ENCODE peak calls at places on chromosomes 13 and 19, in four cellular contexts. Q is HepG2, H is GM12878, W is K562. X is an unnamed sample.

GRCh38 chr13:28204690-28205443 is 66.5 kb downstream of the PAN3 start:
- DNase-seq in W (no peak), Q (peak; percentile 5), H (peak; percentile 13), X (no peak)

GRCh38 chr19:55086730-55087541 is 11.3 kb downstream of the EPS8L1 start:
- DNase-seq in Q (no peak), H (no peak), W (no peak), X (peak; percentile 100)

GRCh38 chr19:8526345-8527062 is 12.5 kb upstream of the ZNF414 start:
- DNase-seq in Q (peak; percentile 87), H (no peak), W (peak; percentile 92), X (peak; percentile 97)

GRCh38 chr13:97307882-97308624 is 85.9 kb downstream of the MBNL2 start:
- DNase-seq in H (no peak), Q (peak; percentile 81), W (no peak), X (peak; percentile 38)

GRCh38 chr13:44899967-44900366 is 89.3 kb downstream of the NUFIP1 start:
- DNase-seq in Q (no peak), H (no peak), W (peak; percentile 7), X (no peak)

GRCh38 chr13:43961909-43962308 is 82.2 kb downstream of the LACC1 start:
- DNase-seq in H (no peak), Q (no peak), W (no peak), X (no peak)

GRCh38 chr13:61111529-61111928 is 304.1 kb downstream of the PCDH20 start:
- DNase-seq in Q (no peak), H (no peak), W (no peak), X (no peak)

GRCh38 chr13:109368230-109368629 is 418.2 kb downstream of the IRS2 start:
- DNase-seq in Q (no peak), W (no peak), H (no peak), X (no peak)

GRCh38 chr13:89982406-89983085 is 1364.9 kb upstream of the MIR17HG start:
- DNase-seq in H (no peak), Q (no peak), W (no peak), X (no peak)

GRCh38 chr13:42777476-42777875 is 3.9 kb upstream of the FAM216B start:
- DNase-seq in H (no peak), Q (no peak), W (no peak), X (no peak)

GRCh38 chr13:25847145-25847544 is 204.7 kb downstream of the SHISA2 start:
- DNase-seq in H (peak; percentile 21), Q (no peak), W (no peak), X (no peak)

GRCh38 chr19:45514376-45515051 is 7.2 kb downstream of the VASP start:
- DNase-seq in Q (peak; percentile 95), W (no peak), H (no peak), X (no peak)

GRCh38 chr19:3658823-3659745 is 32.5 kb upstream of the CACTIN start:
- DNase-seq in W (no peak), Q (no peak), H (no peak), X (no peak)

GRCh38 chr13:38866649-38867048 is 124.0 kb downstream of the STOML3 start:
- DNase-seq in H (no peak), W (peak; percentile 6), Q (peak; percentile 5), X (no peak)

GRCh38 chr19:1856698-1857603 is 6.4 kb downstream of the KLF16 start:
- DNase-seq in Q (peak; percentile 77), H (no peak), W (peak; percentile 95), X (peak; percentile 87)

GRCh38 chr13:84588023-84588422 is 705.7 kb upstream of the SLITRK1 start:
- DNase-seq in W (no peak), H (no peak), Q (no peak), X (no peak)

GRCh38 chr19:31529121-31529520 is 179.9 kb upstream of the TSHZ3 start:
- DNase-seq in Q (no peak), W (no peak), H (no peak), X (no peak)

GRCh38 chr19:31527443-31527842 is 178.2 kb upstream of the TSHZ3 start:
- DNase-seq in W (no peak), Q (no peak), H (no peak), X (no peak)

GRCh38 chr19:31520633-31521032 is 171.4 kb upstream of the TSHZ3 start:
- DNase-seq in H (no peak), W (no peak), Q (no peak), X (no peak)

GRCh38 chr19:31528261-31528660 is 179.0 kb upstream of the TSHZ3 start:
- DNase-seq in Q (no peak), W (no peak), H (no peak), X (no peak)

GRCh38 chr19:31525610-31526147 is 176.4 kb upstream of the TSHZ3 start:
- DNase-seq in Q (no peak), H (no peak), W (no peak), X (no peak)
- TF ChIP-seq POLR2AphosphoS5 in Q (no peak), H (no peak), W (no peak), X (no peak)

GRCh38 chr19:7262470-7262869 is 31.7 kb downstream of the INSR start:
- DNase-seq in Q (no peak), W (no peak), H (no peak), X (no peak)
- TF ChIP-seq JUNB in Q (no peak), W (no peak), H (no peak), X (no peak)

DNA sequence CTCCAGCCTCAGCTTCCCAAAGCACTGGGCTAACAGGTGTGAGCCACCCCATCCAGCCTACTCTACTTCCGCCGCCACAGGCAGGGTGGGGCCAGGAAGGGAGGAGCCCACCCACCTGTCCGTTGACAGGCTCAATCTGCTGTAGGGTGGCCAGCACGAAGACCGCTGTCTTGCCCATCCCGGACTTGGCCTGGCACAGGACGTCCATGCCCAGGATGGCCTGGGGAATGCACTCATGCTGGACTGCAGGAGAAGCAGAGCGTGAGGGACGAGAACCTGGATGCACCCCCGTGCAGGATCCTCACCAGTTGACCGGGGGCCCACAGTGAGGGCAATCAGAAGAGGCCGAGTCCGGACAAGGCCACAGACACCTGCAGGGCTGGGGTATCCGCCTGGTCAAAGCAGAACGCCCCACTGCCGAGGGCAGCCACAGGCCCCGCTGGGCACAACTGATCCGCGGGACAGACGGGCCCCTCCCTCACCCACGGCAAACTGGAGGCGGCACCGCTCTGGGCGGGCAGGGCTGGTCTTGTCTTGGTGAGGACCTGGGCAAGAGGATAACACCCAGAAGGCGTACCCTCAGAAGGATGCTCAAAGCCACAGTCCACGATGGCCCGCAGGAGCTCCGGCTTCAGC is 6.6 kb downstream of the DDX39A start:
- DNase-seq in Q (no peak), H (no peak), W (no peak), X (no peak)
- TF ChIP-seq POLR2AphosphoS5 in Q (no peak), H (no peak), W (no peak), X (no peak)

DNA sequence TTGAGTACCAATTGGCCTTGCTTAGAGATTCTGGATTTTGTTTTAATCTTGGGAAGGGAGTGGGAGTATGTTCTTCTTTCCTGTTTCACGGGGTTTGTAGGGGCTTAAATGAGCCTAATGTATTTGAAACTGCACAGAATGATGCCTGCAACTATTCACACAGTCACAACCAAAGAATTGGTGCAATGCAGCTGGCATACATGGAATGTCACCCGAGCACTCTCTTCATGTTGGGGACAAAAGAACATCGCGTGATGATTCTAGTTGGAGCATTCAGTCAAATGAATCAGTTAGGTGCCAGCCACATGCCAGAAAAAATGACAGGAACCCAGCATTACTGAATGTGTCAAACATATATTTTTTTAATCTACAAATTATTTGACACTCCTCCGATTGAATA is 22.1 kb downstream of the STARD13 start:
- DNase-seq in W (no peak), H (no peak), Q (no peak), X (no peak)
- TF ChIP-seq JUNB in W (no peak), H (no peak), Q (no peak), X (no peak)

GRCh38 chr19:17333611-17334413 is 843 bp downstream of the ANO8 start:
- DNase-seq in Q (no peak), W (peak; percentile 95), H (peak; percentile 16), X (peak; percentile 74)
- TF ChIP-seq POLR2AphosphoS5 in Q (no peak), W (peak; percentile 49), H (no peak), X (no peak)

X was measured in GM23338.